ENCODE peak calls at places on chromosomes 3 and 15, in four cellular contexts. U is GM12878, Z is H1, Y is HepG2. T is an unnamed sample.

GRCh38 chr3:100045696-100046095 is 68.6 kb downstream of the FILIP1L start:
- DNase-seq in U (no peak), Y (no peak), Z (no peak), T (no peak)

GRCh38 chr15:56537881-56538280 is 72.9 kb upstream of the MNS1 start:
- DNase-seq in Y (no peak), Z (no peak), U (no peak), T (no peak)

GRCh38 chr3:189038773-189039720 is 132.7 kb upstream of the TPRG1 start:
- DNase-seq in U (no peak), Y (no peak), Z (no peak), T (no peak)

GRCh38 chr3:62446337-62446940 is 73.1 kb upstream of the FEZF2 start:
- DNase-seq in Y (no peak), Z (no peak), U (peak; percentile 44), T (no peak)

GRCh38 chr3:185279582-185280138 is 25.8 kb upstream of the EHHADH start:
- DNase-seq in U (no peak), Z (no peak), Y (no peak), T (no peak)

GRCh38 chr3:191376742-191377141 is 46.4 kb upstream of the UTS2B start:
- DNase-seq in Y (no peak), U (no peak), Z (no peak), T (no peak)

GRCh38 chr15:65558336-65558735 is 28.1 kb downstream of the HACD3 start:
- DNase-seq in Y (no peak), U (no peak), Z (no peak), T (no peak)

GRCh38 chr3:132641837-132642538 is 17.6 kb downstream of the ACAD11 start:
- DNase-seq in Y (peak; percentile 45), Z (no peak), U (no peak), T (no peak)

GRCh38 chr3:125165189-125165947 is 47.2 kb downstream of the SLC12A8 start:
- DNase-seq in Y (peak; percentile 34), Z (peak; percentile 73), U (no peak), T (no peak)

GRCh38 chr3:43181202-43181910 is 75.5 kb upstream of the POMGNT2 start:
- DNase-seq in U (peak; percentile 37), Z (no peak), Y (no peak), T (no peak)

GRCh38 chr3:38595393-38595792 is 54.1 kb downstream of the SCN5A start:
- DNase-seq in Y (peak; percentile 6), Z (no peak), U (no peak), T (no peak)

GRCh38 chr3:133850034-133850433 is 44.4 kb downstream of the SRPRB start:
- DNase-seq in Y (no peak), Z (no peak), U (no peak), T (no peak)

GRCh38 chr3:47054414-47054813 is 74.9 kb downstream of the NBEAL2 start:
- DNase-seq in Z (no peak), Y (no peak), U (peak; percentile 4), T (no peak)

GRCh38 chr3:54681706-54682105 is 246.2 kb downstream of the LRTM1 start:
- DNase-seq in U (no peak), Y (no peak), Z (no peak), T (no peak)

GRCh38 chr3:180295811-180296210 is 259.1 kb upstream of the PEX5L start:
- DNase-seq in Y (no peak), U (no peak), Z (no peak), T (no peak)

GRCh38 chr3:181699171-181699903 is 12.4 kb upstream of the SOX2 start:
- DNase-seq in Y (no peak), U (no peak), Z (peak; percentile 60), T (no peak)

GRCh38 chr3:45007091-45007490 is 19.0 kb upstream of the CLEC3B start:
- DNase-seq in Y (no peak), U (no peak), Z (no peak), T (no peak)

GRCh38 chr3:171108066-171108465 is 81.5 kb upstream of the SLC2A2 start:
- DNase-seq in Z (no peak), U (no peak), Y (no peak), T (no peak)

GRCh38 chr15:67063689-67064606 is 1.5 kb upstream of the SMAD3 start:
- DNase-seq in Y (peak; percentile 90), Z (peak; percentile 73), U (no peak), T (peak; percentile 82)

GRCh38 chr15:51846463-51847230 is 17.2 kb downstream of the TMOD3 start:
- DNase-seq in Z (no peak), U (no peak), Y (no peak), T (no peak)

GRCh38 chr3:52532517-52532837 is 1.2 kb downstream of the NT5DC2 start:
- DNase-seq in Z (no peak), Y (peak; percentile 69), U (no peak), T (no peak)

GRCh38 chr3:101381809-101382208 is 61.4 kb upstream of the IMPG2 start:
- DNase-seq in U (no peak), Y (peak; percentile 23), Z (no peak), T (no peak)

GRCh38 chr3:73530030-73530411 is 94.7 kb downstream of the PDZRN3 start:
- DNase-seq in Z (no peak), U (no peak), Y (no peak), T (no peak)

GRCh38 chr15:77525907-77526581 is 105.4 kb downstream of the HMG20A start:
- DNase-seq in Y (no peak), U (no peak), Z (no peak), T (no peak)

GRCh38 chr15:29522373-29523276 is 253.0 kb upstream of the NSMCE3 start:
- DNase-seq in U (no peak), Y (no peak), Z (no peak), T (peak; percentile 11)

GRCh38 chr15:23437146-23437545 is 9.9 kb downstream of the GOLGA6L2 start:
- DNase-seq in U (no peak), Z (no peak), Y (no peak), T (no peak)

GRCh38 chr15:23437673-23438072 is 9.4 kb downstream of the GOLGA6L2 start:
- DNase-seq in U (no peak), Y (no peak), Z (no peak), T (no peak)

GRCh38 chr15:23438816-23439466 is 8.1 kb downstream of the GOLGA6L2 start:
- DNase-seq in Y (no peak), Z (no peak), U (no peak), T (no peak)

GRCh38 chr15:23439513-23439912 is 7.5 kb downstream of the GOLGA6L2 start:
- DNase-seq in Y (no peak), U (no peak), Z (no peak), T (no peak)

GRCh38 chr15:23436421-23436820 is 10.6 kb downstream of the GOLGA6L2 start:
- DNase-seq in U (no peak), Y (no peak), Z (no peak), T (no peak)
- H3K9ac ChIP-seq in U (no peak overlapping the region), Y (no peak overlapping the region), Z (no peak overlapping the region), T (no peak overlapping the region)

GRCh38 chr3:127162947-127163645 is 29.8 kb upstream of the PRR23E start:
- DNase-seq in Y (no peak), Z (peak; percentile 82), U (no peak), T (no peak)
- TF ChIP-seq SUZ12 in Y (no peak), Z (no peak), U (no peak), T (no peak)

DNA sequence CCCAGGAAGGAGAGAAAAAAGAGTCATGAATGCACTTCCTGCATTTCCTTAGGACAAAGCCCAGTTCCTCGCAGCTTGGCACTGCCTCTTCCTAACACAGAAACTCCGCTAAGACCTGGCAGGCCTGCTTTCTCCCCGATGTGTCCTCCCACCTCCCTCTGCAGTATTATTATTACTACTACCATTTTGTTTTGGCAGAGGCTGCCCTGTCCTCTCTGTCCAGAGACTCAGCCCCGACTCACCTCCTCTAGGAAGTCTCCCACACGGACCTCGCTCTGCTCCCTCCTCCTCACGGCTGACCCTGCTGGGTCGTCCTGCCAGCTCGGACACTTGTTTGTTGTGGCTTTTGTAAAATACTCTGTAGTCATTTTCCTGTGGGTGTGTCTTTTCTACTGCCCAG is 107.2 kb upstream of the HACD2 start:
- DNase-seq in U (no peak), Y (no peak), Z (no peak), T (no peak)
- H3K4me1 ChIP-seq in U (peaks cover 6% of the 10 kb centered on the region), Y (peaks cover 50% of the 10 kb centered on the region), Z (no peaks in the 10 kb centered on the region), T (peaks cover 21% of the 10 kb centered on the region)

DNA sequence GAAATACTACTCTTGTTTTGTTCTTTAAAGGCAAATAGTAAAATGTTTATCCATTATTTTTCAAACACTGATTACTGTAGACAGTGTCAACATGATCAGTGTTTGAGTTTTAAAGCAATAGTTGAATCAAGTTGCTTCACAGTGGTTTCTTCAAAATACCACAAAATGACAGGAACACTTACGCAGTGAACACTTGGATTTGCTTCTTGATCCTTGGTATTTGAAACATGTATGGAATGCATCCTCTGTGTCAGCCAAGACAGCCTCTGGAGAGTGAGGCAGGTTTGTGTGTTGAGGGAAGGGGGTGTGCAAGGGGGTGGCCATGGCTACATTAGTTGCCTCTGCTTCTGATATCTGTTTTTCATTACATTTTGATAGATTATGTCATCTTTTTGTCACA is 413.0 kb downstream of the RBMS3 start:
- DNase-seq in U (no peak), Y (no peak), Z (no peak), T (peak; percentile 47)
- H3K9ac ChIP-seq in U (no peak overlapping the region), Y (no peak overlapping the region), Z (no peak overlapping the region), T (no peak overlapping the region)